ENCODE peak calls at places on chromosomes 6 and 20, in nine cellular contexts. M is tibial artery, U is lower lobe of right lung, C is left ventricle myocardium inferior, K is A549, S is aorta, E is mucosa of descending colon, D is BJ, R is epithelial cell of esophagus. Z is an unnamed sample.
A peak's percentile ranks its signal among the peaks of the same experiment; 100 is the strongest.

GRCh38 chr6:67221226-67221625 is 1413.9 kb upstream of the ADGRB3 start:
- DNase-seq in D (no peak), K (no peak), E (no peak), R (peak; percentile 45), S (no peak), M (no peak), C (no peak), U (no peak), Z (no peak)

GRCh38 chr20:3677733-3678132 is 4.1 kb downstream of the ADAM33 start:
- DNase-seq in D (no peak), C (peak; percentile 41), M (no peak), U (no peak), E (peak; percentile 40), R (no peak), K (no peak), S (no peak), Z (no peak)

GRCh38 chr20:58892126-58892931 is 39.8 kb downstream of the GNAS start:
- DNase-seq in R (peak; percentile 54), K (peak; percentile 76), E (peak; percentile 82), M (peak; percentile 89), C (peak; percentile 82), U (peak; percentile 81), S (peak; percentile 88), D (no peak), Z (no peak)

GRCh38 chr6:47626782-47627181 is 71.6 kb upstream of the ADGRF4 start:
- DNase-seq in S (no peak), R (no peak), U (no peak), M (no peak), K (no peak), E (no peak), D (no peak), C (no peak), Z (no peak)

GRCh38 chr6:21138359-21139094 is 455.0 kb upstream of the SOX4 start:
- DNase-seq in C (no peak), U (no peak), R (no peak), E (no peak), D (no peak), S (no peak), K (no peak), M (no peak), Z (peak; percentile 8)

GRCh38 chr6:154358019-154358545 is 1.5 kb upstream of the IPCEF1 start:
- DNase-seq in U (no peak), S (no peak), M (no peak), C (no peak), E (no peak), K (no peak), R (no peak), D (no peak), Z (no peak)

GRCh38 chr6:134814076-134814709 is 135.7 kb downstream of the ALDH8A1 start:
- DNase-seq in K (no peak), D (no peak), S (no peak), R (peak; percentile 75), C (no peak), U (no peak), E (no peak), M (no peak), Z (no peak)

GRCh38 chr6:14776307-14776706 is 469.6 kb upstream of the JARID2 start:
- DNase-seq in E (no peak), D (no peak), U (no peak), S (no peak), K (no peak), R (no peak), C (no peak), M (no peak), Z (no peak)

GRCh38 chr20:58907481-58908137 is 55.1 kb downstream of the GNAS start:
- DNase-seq in E (peak; percentile 55), S (peak; percentile 94), U (peak; percentile 88), D (peak; percentile 96), C (peak; percentile 85), R (peak; percentile 84), K (no peak), M (peak; percentile 97), Z (peak; percentile 99)

GRCh38 chr6:100134703-100135102 is 140.7 kb upstream of the MCHR2 start:
- DNase-seq in E (no peak), S (no peak), D (no peak), C (no peak), K (no peak), M (no peak), R (peak; percentile 21), U (no peak), Z (no peak)

GRCh38 chr6:11205721-11206120 is 26.7 kb downstream of the NEDD9 start:
- DNase-seq in K (no peak), C (no peak), R (no peak), S (no peak), M (no peak), E (no peak), D (no peak), U (no peak), Z (no peak)

GRCh38 chr20:50790651-50791277 is 4.1 kb upstream of the BCAS4 start:
- DNase-seq in S (peak; percentile 95), U (peak; percentile 93), E (peak; percentile 95), K (peak; percentile 87), D (peak; percentile 46), C (peak; percentile 86), R (peak; percentile 92), M (peak; percentile 93), Z (peak; percentile 52)

GRCh38 chr20:51400051-51400926 is 142.2 kb downstream of the NFATC2 start:
- DNase-seq in U (no peak), K (no peak), C (no peak), R (peak; percentile 40), E (peak; percentile 38), M (no peak), S (no peak), D (no peak), Z (no peak)

GRCh38 chr6:34858681-34859080 is 29.2 kb downstream of the TAF11 start:
- DNase-seq in D (no peak), S (no peak), K (no peak), R (no peak), C (no peak), E (no peak), M (no peak), U (no peak), Z (no peak)

GRCh38 chr6:112595841-112596240 is 248.7 kb downstream of the RFPL4B start:
- DNase-seq in S (no peak), U (no peak), M (no peak), C (no peak), D (no peak), E (no peak), K (no peak), R (no peak), Z (no peak)

DNA sequence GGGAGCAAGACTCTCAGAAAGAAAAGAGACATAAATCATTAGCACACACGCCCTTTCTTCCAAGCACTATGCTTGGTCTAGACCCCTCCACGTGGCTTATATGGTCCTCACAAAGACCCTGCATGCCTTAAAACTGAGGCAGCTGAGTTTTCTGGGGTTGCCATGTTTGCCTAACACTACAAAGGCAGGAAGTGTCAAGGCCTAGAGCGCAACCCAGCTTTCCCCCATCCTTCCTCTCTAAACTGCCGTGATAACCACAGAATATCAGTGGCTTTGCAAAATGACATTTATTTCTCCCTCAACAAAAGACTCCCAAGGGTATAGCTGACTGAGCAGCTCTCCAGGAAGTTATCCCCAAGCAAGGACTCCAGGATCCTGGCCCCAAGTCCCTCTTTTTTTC is 146.4 kb upstream of the TOP1 start:
- DNase-seq in C (no peak), U (no peak), E (no peak), K (no peak), M (no peak), S (no peak), D (no peak), R (no peak), Z (no peak)
- H3K4me3 ChIP-seq in C (no peak overlapping the region), U (no peak overlapping the region), E (no peak overlapping the region), K (no peak overlapping the region), M (no peak overlapping the region), S (no peak overlapping the region), D (no peak overlapping the region), R (no peak overlapping the region), Z (no peak overlapping the region)

GRCh38 chr6:44353336-44353735 is 10.9 kb downstream of the SPATS1 start:
- DNase-seq in E (no peak), R (peak; percentile 45), U (no peak), K (no peak), D (no peak), C (no peak), M (no peak), S (no peak), Z (no peak)
- H3K4me3 ChIP-seq in E (no peak overlapping the region), R (no peak overlapping the region), U (no peak overlapping the region), K (no peak overlapping the region), D (no peak overlapping the region), C (no peak overlapping the region), M (no peak overlapping the region), S (no peak overlapping the region), Z (no peak overlapping the region)

DNA sequence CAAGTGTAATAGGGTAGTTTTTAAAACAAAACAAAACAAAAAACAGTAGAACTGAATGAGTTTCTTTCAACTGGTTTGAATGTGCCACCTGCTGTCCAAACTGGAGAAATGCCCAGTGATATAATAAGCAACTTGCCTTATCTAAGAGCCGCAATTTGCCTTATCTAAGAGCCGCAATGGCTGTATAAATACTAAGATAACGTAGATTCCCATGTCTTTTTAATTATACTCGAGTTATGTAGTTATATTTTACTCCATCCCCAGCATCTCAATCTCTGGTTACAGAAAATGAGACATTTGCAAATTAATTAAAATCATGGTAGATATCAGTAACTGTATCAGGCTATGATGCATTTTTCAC is 67.2 kb downstream of the RPP40 start:
- DNase-seq in U (no peak), M (no peak), K (peak; percentile 34), D (no peak), E (no peak), C (no peak), S (no peak), R (peak; percentile 62), Z (no peak)
- H3K4me3 ChIP-seq in U (no peak overlapping the region), M (no peak overlapping the region), K (no peak overlapping the region), D (no peak overlapping the region), E (no peak overlapping the region), C (no peak overlapping the region), S (no peak overlapping the region), R (no peak overlapping the region), Z (no peak overlapping the region)

GRCh38 chr20:22492497-22492896 is 91.9 kb downstream of the FOXA2 start:
- DNase-seq in E (no peak), S (no peak), M (no peak), R (no peak), C (no peak), K (no peak), D (no peak), U (no peak), Z (no peak)

GRCh38 chr20:22489614-22490286 is 94.6 kb downstream of the FOXA2 start:
- DNase-seq in E (no peak), K (no peak), M (no peak), U (no peak), R (peak; percentile 17), S (no peak), D (no peak), C (no peak), Z (no peak)

GRCh38 chr20:22490287-22491187 is 93.8 kb downstream of the FOXA2 start:
- DNase-seq in U (peak; percentile 80), C (no peak), R (peak; percentile 45), D (no peak), E (peak; percentile 88), M (no peak), K (peak; percentile 91), S (no peak), Z (no peak)

GRCh38 chr20:22495172-22495571 is 89.2 kb downstream of the FOXA2 start:
- DNase-seq in R (no peak), M (no peak), U (no peak), C (no peak), K (no peak), D (no peak), E (no peak), S (no peak), Z (no peak)

DNA sequence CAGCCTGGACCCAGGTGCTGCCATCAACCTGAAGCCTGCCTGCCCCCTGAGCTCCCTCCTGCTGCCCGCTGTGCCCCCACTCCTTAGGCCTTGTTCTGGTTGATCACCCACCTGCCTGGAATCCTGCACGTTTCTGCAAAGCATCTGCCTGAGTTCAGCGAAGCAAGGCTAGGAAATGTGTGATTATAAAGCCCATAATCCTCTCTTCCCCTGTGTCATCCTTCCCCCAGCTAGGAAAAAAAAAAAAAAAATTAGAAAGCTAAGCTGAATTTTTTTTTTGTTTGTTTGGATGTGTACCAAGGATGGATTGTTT is 93.2 kb downstream of the FOXA2 start:
- DNase-seq in R (no peak), C (no peak), M (no peak), E (no peak), U (no peak), D (no peak), K (no peak), S (no peak), Z (no peak)
- H3K4me3 ChIP-seq in R (no peak overlapping the region), C (no peak overlapping the region), M (no peak overlapping the region), E (no peak overlapping the region), U (no peak overlapping the region), D (no peak overlapping the region), K (no peak overlapping the region), S (no peak overlapping the region), Z (no peak overlapping the region)